ENCODE peak calls at places on chromosomes 11 and 22, in eight cellular contexts. F is heart left ventricle, X is kidney epithelial cell, D is osteoblast, G is foreskin fibroblast, A is kidney, V is left ventricle myocardium inferior, S is fibroblast of the aortic adventitia. W is an unnamed sample.

GRCh38 chr11:110355011-110355744 is 58.8 kb upstream of the RDX start:
- DNase-seq in G (no peak), A (no peak), D (no peak), S (no peak), V (no peak), F (no peak), X (no peak), W (no peak)

GRCh38 chr11:65861165-65861505 is 902 bp downstream of the MUS81 start:
- DNase-seq in A (no peak), D (peak), V (no peak), G (no peak), X (no peak), F (peak), S (no peak), W (no peak)

GRCh38 chr11:127919206-127920000 is 668.0 kb downstream of the ETS1 start:
- DNase-seq in G (peak), V (no peak), F (no peak), A (no peak), D (no peak), X (peak), S (peak), W (no peak)

GRCh38 chr22:33110562-33111163 is 52.5 kb upstream of the SYN3 start:
- DNase-seq in A (no peak), V (no peak), D (peak), S (no peak), F (no peak), X (no peak), G (no peak), W (no peak)

GRCh38 chr11:120400564-120401364 is 64.6 kb downstream of the ARHGEF12 start:
- DNase-seq in V (no peak), A (no peak), S (peak), F (no peak), G (peak), D (peak), X (peak), W (peak)

GRCh38 chr11:64831411-64831891 is 13.0 kb downstream of the CDC42BPG start:
- DNase-seq in V (no peak), X (no peak), G (no peak), A (no peak), F (no peak), D (peak), S (no peak), W (no peak)

GRCh38 chr11:76640540-76640939 is 30.0 kb downstream of the LRRC32 start:
- DNase-seq in X (no peak), S (no peak), A (no peak), F (peak), D (no peak), G (no peak), V (no peak), W (no peak)

GRCh38 chr22:22936190-22936914 is 48.7 kb downstream of the IGLL5 start:
- DNase-seq in S (no peak), A (no peak), F (no peak), G (no peak), X (no peak), D (peak), V (no peak), W (no peak)

GRCh38 chr11:44633641-44634040 is 68.2 kb downstream of the CD82 start:
- DNase-seq in A (no peak), S (no peak), V (no peak), G (no peak), X (no peak), D (peak), F (no peak), W (no peak)
- TF ChIP-seq CTCF in A (no peak), S (peak), V (peak), G (no peak), X (peak), D (peak), F (peak), W (peak)

GRCh38 chr11:101583180-101584128 is at the start of gene TRPC6:
- DNase-seq in A (peak), V (peak), F (no peak), D (peak), S (no peak), X (no peak), G (peak), W (no peak)

GRCh38 chr11:101582242-101583052 is 1.4 kb downstream of the TRPC6 start:
- DNase-seq in F (no peak), V (peak), G (no peak), D (peak), A (peak), S (no peak), X (no peak), W (no peak)

GRCh38 chr11:101586965-101587364 is 3.2 kb upstream of the TRPC6 start:
- DNase-seq in X (no peak), S (no peak), G (no peak), V (no peak), F (no peak), D (peak), A (no peak), W (no peak)

GRCh38 chr11:101584651-101585050 is 844 bp upstream of the TRPC6 start:
- DNase-seq in A (no peak), X (no peak), F (no peak), G (no peak), V (no peak), D (no peak), S (no peak), W (no peak)

GRCh38 chr11:101584129-101584515 is 315 bp upstream of the TRPC6 start:
- DNase-seq in S (no peak), X (no peak), V (no peak), F (no peak), G (no peak), A (no peak), D (no peak), W (no peak)
- H3K4me3 ChIP-seq in S (no peak), X (no peak), V (peak), F (no peak), G (peak), A (peak), D (no peak), W (peak)

DNA sequence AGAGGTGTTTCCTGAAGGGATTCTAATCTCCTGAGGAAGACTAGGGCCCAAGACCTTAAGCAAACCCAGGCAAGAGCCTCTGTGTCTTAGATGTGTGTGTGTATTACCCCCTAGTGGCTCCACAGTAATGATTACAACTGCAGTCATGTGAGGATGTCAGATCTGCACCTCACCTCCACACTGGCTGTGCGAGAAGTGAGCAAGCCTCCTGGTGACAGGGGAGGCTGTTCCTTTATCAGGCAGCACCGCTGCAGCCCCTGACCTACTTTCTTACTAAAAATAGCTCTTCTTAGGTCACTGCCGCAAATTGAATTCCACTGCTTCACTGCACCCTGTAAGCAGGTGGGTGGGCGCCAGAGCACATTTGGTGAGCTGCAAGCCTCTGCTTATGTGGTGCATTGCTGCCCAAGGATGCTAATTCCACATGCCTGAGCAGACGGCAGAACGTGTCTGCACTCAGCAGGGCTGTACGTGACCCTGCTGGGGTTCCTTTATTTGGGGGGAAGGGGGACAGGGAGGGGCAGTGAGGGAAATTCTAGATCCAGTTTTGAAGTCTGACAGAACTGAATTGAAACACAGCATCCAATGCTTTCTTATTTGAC is 112.4 kb downstream of the KCNC1 start:
- DNase-seq in F (peak), X (no peak), G (no peak), A (no peak), S (peak), D (peak), V (no peak), W (peak)
- TF ChIP-seq CTCF in F (peak), X (no peak), G (peak), A (peak), S (peak), D (no peak), V (peak), W (peak)

GRCh38 chr11:115716577-115717214 is 212.5 kb upstream of the CADM1 start:
- DNase-seq in V (no peak), X (no peak), D (no peak), G (no peak), F (no peak), S (no peak), A (no peak), W (no peak)

GRCh38 chr11:115718945-115719344 is 214.7 kb upstream of the CADM1 start:
- DNase-seq in S (no peak), X (no peak), A (no peak), G (no peak), F (no peak), V (no peak), D (no peak), W (no peak)

GRCh38 chr11:115715371-115715770 is 211.2 kb upstream of the CADM1 start:
- DNase-seq in D (no peak), V (no peak), S (no peak), X (no peak), F (no peak), A (no peak), G (no peak), W (no peak)

GRCh38 chr11:115716080-115716479 is 211.9 kb upstream of the CADM1 start:
- DNase-seq in A (no peak), X (no peak), F (no peak), S (no peak), V (no peak), G (no peak), D (no peak), W (no peak)

GRCh38 chr11:115717215-115717584 is 213.0 kb upstream of the CADM1 start:
- DNase-seq in G (no peak), D (no peak), X (no peak), A (no peak), F (no peak), V (no peak), S (no peak), W (no peak)
- H3K4me3 ChIP-seq in G (no peak), D (no peak), X (no peak), A (no peak), F (no peak), V (peak), S (no peak), W (no peak)

DNA sequence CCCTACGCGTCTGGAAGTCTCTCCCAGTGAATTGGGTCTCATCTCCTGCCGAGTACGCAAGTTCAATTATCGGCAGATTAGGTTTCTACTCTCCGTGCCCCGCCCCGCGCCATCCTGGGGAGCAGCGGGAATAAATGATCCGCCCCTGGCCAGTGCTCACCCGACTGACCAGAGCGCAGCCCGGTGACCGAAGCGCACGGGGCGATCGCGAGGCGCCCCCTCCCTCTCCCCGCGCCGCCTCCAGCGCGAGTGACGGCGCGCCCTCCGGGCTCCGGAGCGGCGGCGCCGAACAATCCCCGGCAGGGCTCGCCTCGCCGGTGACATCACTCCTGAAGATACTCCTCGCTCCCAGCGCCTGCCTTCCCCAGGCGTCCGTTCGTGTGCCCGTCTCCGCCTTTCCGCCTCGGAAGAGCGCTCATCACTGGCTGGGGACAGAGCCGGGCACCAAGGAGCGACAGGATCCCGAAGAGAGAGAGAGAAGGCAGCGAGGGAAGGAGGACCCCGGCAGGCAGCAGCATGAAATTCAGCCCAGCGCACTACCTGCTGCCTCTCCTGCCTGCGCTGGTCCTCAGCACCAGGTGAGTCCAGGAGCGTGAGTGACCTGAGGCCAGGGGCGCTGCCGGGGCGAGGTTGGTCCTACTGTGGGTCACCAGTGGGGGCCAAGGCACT is at the start of gene LUZP2:
- DNase-seq in X (no peak), V (no peak), F (peak), G (peak), D (peak), S (peak), A (peak), W (no peak)
- TF ChIP-seq CTCF in X (peak), V (no peak), F (no peak), G (no peak), D (no peak), S (no peak), A (no peak), W (peak)

DNA sequence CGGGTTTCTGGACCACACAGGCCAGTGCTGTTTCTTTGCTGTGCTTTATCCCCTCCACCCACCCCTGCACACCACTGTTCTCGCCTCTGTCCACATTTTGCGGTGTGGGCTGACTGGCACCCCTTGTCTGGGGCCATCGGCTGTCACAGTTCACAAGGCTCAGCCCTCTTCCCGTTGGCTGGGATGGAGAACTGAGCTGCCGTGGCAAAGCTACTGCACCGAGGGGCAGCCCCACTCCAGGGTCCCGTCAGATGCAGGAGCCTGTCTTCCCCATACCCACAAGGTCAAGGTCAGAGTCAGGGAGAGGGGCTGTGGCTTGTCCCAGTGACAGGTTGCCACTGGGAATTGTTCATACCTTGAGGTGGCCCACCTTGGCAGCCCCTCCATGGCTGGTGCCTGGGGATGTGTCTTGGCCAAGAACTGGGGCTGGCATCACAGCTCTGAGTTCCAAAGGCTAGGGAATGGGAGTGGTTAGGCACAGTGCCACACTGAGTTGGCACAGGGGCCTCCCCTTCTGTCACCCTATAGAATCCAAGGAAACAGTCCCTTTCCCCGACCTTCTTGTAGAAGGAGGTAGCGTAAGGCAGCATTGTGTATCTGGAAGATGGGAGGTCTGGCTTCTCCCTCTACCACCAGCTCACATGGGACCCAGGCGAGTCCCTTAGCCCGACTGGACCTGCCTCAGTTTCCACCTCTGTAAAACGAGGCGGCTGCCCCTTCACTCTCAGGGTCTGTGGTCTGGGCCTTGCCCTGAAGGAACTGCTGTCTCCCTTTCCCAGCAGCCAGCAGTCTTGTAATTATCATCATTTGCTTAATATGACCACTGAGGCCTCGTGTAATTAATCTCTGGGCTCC is 3.4 kb downstream of the GRK2 start:
- DNase-seq in D (peak), X (no peak), F (peak), A (peak), V (no peak), S (no peak), G (no peak), W (no peak)
- H3K4me3 ChIP-seq in D (no peak), X (peak), F (no peak), A (peak), V (peak), S (peak), G (peak), W (peak)

DNA sequence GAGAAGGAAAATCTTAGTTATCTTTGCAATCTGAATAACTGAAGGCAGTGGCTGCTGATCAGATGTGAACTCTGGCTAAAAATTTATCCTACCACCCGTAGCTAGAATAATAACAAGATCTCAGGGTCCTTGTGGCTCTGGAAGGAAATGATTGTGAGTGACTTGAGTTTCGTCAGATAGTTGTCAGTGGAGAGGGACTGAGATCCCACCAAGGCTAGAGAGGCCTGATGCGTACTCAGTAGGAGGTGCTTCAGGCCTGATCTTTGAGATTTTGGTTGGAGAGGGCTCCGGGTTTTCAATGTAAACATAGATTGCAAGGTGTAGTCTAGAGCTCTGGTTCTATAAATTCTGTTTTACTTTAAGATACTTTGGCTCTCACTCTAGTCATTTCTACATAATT is 1.4 kb downstream of the MADD start:
- DNase-seq in V (no peak), G (no peak), D (no peak), F (no peak), S (no peak), A (no peak), X (no peak), W (no peak)
- TF ChIP-seq CTCF in V (no peak), G (no peak), D (no peak), F (no peak), S (no peak), A (no peak), X (no peak), W (no peak)

GRCh38 chr11:72369786-72370185 is 64.5 kb downstream of the CLPB start:
- DNase-seq in F (no peak), D (no peak), A (no peak), X (no peak), S (no peak), G (no peak), V (no peak), W (no peak)
- H3K4me3 ChIP-seq in F (no peak), D (no peak), A (no peak), X (no peak), S (no peak), G (no peak), V (no peak), W (no peak)

W was measured in astrocyte of the cerebellum.